ENCODE peak calls at places on chromosomes 7 and 10, in five cellular contexts. Z, O, R, Q and F are unnamed samples.
A peak's percentile ranks its signal among the peaks of the same experiment; 100 is the strongest.

GRCh38 chr10:22086730-22087364 is 83.3 kb upstream of the DNAJC1 start:
- DNase-seq in Z (no peak), O (no peak), R (peak; percentile 93), Q (peak; percentile 83), F (no peak)

GRCh38 chr7:29196191-29196590 is 1.6 kb downstream of the CHN2 start:
- DNase-seq in Z (no peak), O (no peak), R (no peak), Q (no peak), F (no peak)

GRCh38 chr10:27986831-27987230 is 12.0 kb downstream of the ODAD2 start:
- DNase-seq in Z (no peak), O (no peak), R (no peak), Q (no peak), F (no peak)

GRCh38 chr10:15224948-15225347 is 56.5 kb upstream of the NMT2 start:
- DNase-seq in Z (no peak), O (no peak), R (no peak), Q (no peak), F (no peak)

GRCh38 chr7:134886353-134887057 is 99.8 kb upstream of the AGBL3 start:
- DNase-seq in Z (no peak), O (no peak), R (no peak), Q (peak; percentile 62), F (no peak)

GRCh38 chr10:133158756-133159610 is 1.0 kb upstream of the KNDC1 start:
- DNase-seq in Z (no peak), O (no peak), R (peak; percentile 81), Q (no peak), F (no peak)

GRCh38 chr10:95183132-95183450 is 10.9 kb upstream of the ACSM6 start:
- DNase-seq in Z (no peak), O (no peak), R (no peak), Q (no peak), F (no peak)

GRCh38 chr7:77360104-77360503 is 56.0 kb downstream of the GSAP start:
- DNase-seq in Z (no peak), O (no peak), R (no peak), Q (peak; percentile 3), F (no peak)

GRCh38 chr10:62248465-62248864 is 20.2 kb downstream of the RTKN2 start:
- DNase-seq in Z (no peak), O (no peak), R (no peak), Q (peak; percentile 90), F (no peak)

GRCh38 chr10:132233501-132234075 is 46.8 kb downstream of the DPYSL4 start:
- DNase-seq in Z (no peak), O (no peak), R (peak; percentile 63), Q (no peak), F (no peak)

GRCh38 chr10:78309536-78310237 is 276.0 kb downstream of the RPS24 start:
- DNase-seq in Z (no peak), O (no peak), R (no peak), Q (no peak), F (no peak)

GRCh38 chr10:86344281-86344680 is 22.3 kb downstream of the GRID1 start:
- DNase-seq in Z (no peak), O (no peak), R (peak; percentile 24), Q (no peak), F (no peak)

GRCh38 chr7:128260069-128260468 is 19.0 kb downstream of the LEP start:
- DNase-seq in Z (no peak), O (no peak), R (no peak), Q (no peak), F (no peak)

DNA sequence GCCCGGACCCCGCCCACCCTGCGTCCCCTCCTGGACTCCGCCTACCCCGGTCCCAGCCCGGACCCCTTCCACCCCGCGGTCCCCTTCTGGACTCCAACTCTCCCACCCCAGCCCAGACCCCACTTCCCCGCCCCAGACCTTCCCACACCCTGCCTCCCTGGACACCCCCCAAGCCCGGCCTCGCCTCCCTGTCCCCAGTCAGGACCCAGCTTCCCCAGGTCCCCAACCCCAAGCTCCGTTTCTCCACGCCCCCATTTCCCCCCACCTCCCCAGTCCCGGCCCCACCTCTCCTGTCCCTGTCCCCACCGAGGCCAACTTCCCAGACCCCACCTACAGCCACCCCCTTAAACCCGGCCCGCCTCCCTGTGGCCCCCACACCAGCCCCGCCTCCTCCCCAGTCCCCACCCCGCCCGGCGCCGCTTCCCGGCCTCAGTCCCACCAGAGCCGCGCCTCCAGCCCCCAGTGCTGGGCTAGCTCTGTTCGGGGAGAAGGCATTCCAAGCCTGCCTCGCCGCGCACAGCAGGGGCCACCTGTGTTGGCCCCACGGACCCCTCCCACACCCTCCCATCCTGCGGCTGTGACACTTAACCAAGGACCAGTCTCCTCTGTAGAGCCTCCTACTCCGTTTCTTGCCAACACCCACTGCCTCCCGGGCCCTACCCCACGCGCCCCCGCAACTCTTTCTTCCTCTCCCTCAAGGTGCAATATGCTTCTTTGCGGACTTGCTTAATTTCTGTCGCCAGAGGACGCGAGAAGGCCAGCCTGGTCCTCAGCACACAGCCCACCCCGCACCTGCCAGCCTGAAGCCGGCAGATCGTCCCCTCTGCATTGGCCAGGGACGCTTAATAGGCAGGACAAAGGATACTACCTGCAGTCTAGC is 736 bp upstream of the ITIH5 start:
- DNase-seq in Z (no peak), O (no peak), R (no peak), Q (no peak), F (no peak)
- H3K4me3 ChIP-seq in Z (peak overlapping the region; percentile 86), O (no peak overlapping the region), R (peak overlapping the region; percentile 19), Q (no peak overlapping the region), F (peak overlapping the region; percentile 5)

DNA sequence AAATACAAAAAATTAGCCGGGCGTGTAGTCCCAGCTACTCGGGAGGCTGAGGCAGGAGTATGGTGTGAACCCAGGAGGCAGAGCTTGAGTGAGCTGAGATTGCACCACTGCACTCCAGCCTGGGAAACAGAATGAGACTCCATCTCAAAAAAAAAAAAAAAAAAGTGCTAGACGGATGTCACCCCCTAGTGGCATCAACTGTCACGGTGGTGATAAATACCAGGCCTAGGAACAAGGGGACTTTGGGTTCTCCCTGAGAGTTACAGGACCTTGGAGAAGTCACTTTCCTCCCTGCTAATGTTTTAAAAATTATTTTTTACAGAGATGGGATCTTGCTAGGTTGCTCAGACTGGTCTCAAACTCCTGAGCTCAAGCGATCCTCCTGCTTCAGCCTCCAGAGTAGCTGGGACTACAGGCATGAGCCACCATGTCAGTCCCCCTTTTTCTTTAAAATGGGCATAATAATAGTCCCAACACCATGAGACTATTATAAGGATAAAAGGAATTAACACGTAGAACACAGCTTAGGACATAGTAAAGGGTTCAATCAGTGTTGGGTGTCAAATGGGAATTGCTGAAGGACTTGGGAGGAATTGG is 2.6 kb upstream of the TMEM130 start:
- DNase-seq in Z (no peak), O (no peak), R (no peak), Q (peak; percentile 39), F (no peak)
- TF ChIP-seq CTCF in Z (no peak), O (peak; percentile 59), R (no peak), Q (peak; percentile 40), F (no peak)

GRCh38 chr10:70096016-70096704 is 36.5 kb downstream of the AIFM2 start:
- DNase-seq in Z (no peak), O (no peak), R (no peak), Q (no peak), F (no peak)
- H3K36me3 ChIP-seq in Z (peaks cover 99% of the 10 kb centered on the region), O (no peaks in the 10 kb centered on the region), R (peaks cover 17% of the 10 kb centered on the region), Q (peaks cover 14% of the 10 kb centered on the region), F (peaks cover 26% of the 10 kb centered on the region)

GRCh38 chr7:107468824-107469223 is 1.0 kb upstream of the GPR22 start:
- DNase-seq in Z (no peak), O (no peak), R (no peak), Q (no peak), F (no peak)

GRCh38 chr7:107471292-107472070 is 1.6 kb downstream of the GPR22 start:
- DNase-seq in Z (no peak), O (no peak), R (no peak), Q (no peak), F (no peak)

GRCh38 chr7:107469836-107470416 is at the start of gene GPR22:
- DNase-seq in Z (no peak), O (no peak), R (no peak), Q (no peak), F (no peak)

GRCh38 chr7:107473975-107474598 is 4.2 kb downstream of the GPR22 start:
- DNase-seq in Z (no peak), O (no peak), R (no peak), Q (no peak), F (no peak)

DNA sequence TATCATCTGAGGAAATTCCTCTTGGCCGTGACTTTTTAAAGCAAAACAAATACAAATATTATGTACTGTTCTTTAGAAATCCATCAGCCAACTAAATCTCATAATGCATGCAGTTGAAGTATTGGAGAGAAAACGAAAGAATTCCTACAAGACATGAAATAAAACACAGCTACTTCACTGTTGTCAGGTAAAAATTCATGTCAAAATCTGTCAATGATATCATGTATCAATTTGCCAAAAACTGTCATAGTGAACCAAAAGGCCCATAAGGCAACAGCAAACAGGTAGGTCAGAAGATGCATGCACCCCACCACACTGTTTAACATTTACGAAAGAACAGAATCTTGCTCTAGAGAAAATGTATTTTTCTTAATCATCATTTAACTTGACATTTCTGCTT is 2.3 kb downstream of the GPR22 start:
- DNase-seq in Z (no peak), O (no peak), R (no peak), Q (no peak), F (no peak)
- H3K4me3 ChIP-seq in Z (no peak overlapping the region), O (no peak overlapping the region), R (no peak overlapping the region), Q (no peak overlapping the region), F (no peak overlapping the region)

GRCh38 chr7:10657837-10658236 is 315.8 kb upstream of the PHF14 start:
- DNase-seq in Z (no peak), O (no peak), R (no peak), Q (no peak), F (no peak)

GRCh38 chr7:10655031-10655430 is 318.6 kb upstream of the PHF14 start:
- DNase-seq in Z (no peak), O (no peak), R (no peak), Q (no peak), F (no peak)

GRCh38 chr7:10662491-10662890 is 311.2 kb upstream of the PHF14 start:
- DNase-seq in Z (no peak), O (no peak), R (no peak), Q (no peak), F (no peak)

GRCh38 chr7:10657201-10657600 is 316.5 kb upstream of the PHF14 start:
- DNase-seq in Z (no peak), O (no peak), R (no peak), Q (no peak), F (no peak)
- TF ChIP-seq CTCF in Z (no peak), O (no peak), R (no peak), Q (no peak), F (no peak)

DNA sequence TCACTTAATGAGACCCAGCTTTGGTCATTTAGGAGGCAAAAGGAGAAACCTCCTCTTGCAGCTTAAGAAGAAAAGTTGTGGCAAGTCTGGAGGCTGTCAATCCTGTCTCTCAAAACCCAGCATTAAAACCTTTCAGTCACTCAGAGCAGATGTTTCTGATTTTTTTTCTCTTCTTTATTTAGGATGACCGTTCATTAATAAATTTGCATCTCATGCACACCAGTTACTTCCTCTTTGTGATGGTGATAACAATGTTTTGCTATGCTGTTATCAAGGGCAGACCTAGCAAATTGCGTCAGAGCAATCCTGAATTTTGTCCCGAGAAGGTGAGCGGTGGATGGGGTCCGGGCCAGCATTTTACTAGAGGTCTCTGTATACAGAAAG is 32.0 kb downstream of the TMEM248 start:
- DNase-seq in Z (no peak), O (no peak), R (no peak), Q (no peak), F (no peak)
- H3K36me3 ChIP-seq in Z (peaks cover 99% of the 10 kb centered on the region), O (peaks cover 32% of the 10 kb centered on the region), R (peaks cover 41% of the 10 kb centered on the region), Q (peaks cover 45% of the 10 kb centered on the region), F (peaks cover 64% of the 10 kb centered on the region)

GRCh38 chr7:5692112-5692844 is 89.2 kb downstream of the RNF216 start:
- DNase-seq in Z (no peak), O (no peak), R (peak; percentile 91), Q (peak; percentile 93), F (no peak)
- H3K4me3 ChIP-seq in Z (peak overlapping the region; percentile 63), O (peak overlapping the region; percentile 47), R (no peak overlapping the region), Q (peak overlapping the region; percentile 62), F (no peak overlapping the region)